ENCODE peak calls at places on chromosome 11, in four cellular contexts. One of them, this sample, is unnamed.

GRCh38 chr11:1358286-1358685 is 31.4 kb upstream of the BRSK2 start:
- DNase-seq in GM12878: no peak
- DNase-seq in HCT116: no peak
- DNase-seq in HepG2: no peak
- DNase-seq in this sample: peak; percentile 50

GRCh38 chr11:121194731-121195596 is 93.9 kb downstream of the TECTA start:
- DNase-seq in HCT116: peak; percentile 63
- DNase-seq in GM12878: peak; percentile 31
- DNase-seq in HepG2: peak; percentile 59
- DNase-seq in this sample: peak; percentile 69

GRCh38 chr11:44113018-44113417 is 17.5 kb downstream of the EXT2 start:
- DNase-seq in GM12878: no peak
- DNase-seq in HepG2: no peak
- DNase-seq in HCT116: no peak
- DNase-seq in this sample: no peak

GRCh38 chr11:17600316-17601205 is 53.5 kb downstream of the OTOG start:
- DNase-seq in GM12878: no peak
- DNase-seq in HCT116: no peak
- DNase-seq in HepG2: no peak
- DNase-seq in this sample: no peak

GRCh38 chr11:1271927-1272326 is 37.5 kb downstream of the TOLLIP start:
- DNase-seq in HepG2: no peak
- DNase-seq in GM12878: no peak
- DNase-seq in HCT116: no peak
- DNase-seq in this sample: no peak

GRCh38 chr11:75919525-75919924 is 104.5 kb downstream of the UVRAG start:
- DNase-seq in HepG2: no peak
- DNase-seq in HCT116: no peak
- DNase-seq in GM12878: no peak
- DNase-seq in this sample: no peak

GRCh38 chr11:120811199-120811598 is 212.7 kb upstream of the TBCEL start:
- DNase-seq in HCT116: no peak
- DNase-seq in GM12878: no peak
- DNase-seq in HepG2: no peak
- DNase-seq in this sample: no peak

GRCh38 chr11:20162824-20163777 is 2.8 kb upstream of the DBX1 start:
- DNase-seq in HepG2: no peak
- DNase-seq in HCT116: no peak
- DNase-seq in GM12878: no peak
- DNase-seq in this sample: peak; percentile 64

GRCh38 chr11:76579047-76579751 is 91.3 kb downstream of the LRRC32 start:
- DNase-seq in GM12878: no peak
- DNase-seq in HepG2: no peak
- DNase-seq in HCT116: no peak
- DNase-seq in this sample: peak; percentile 23

GRCh38 chr11:14813506-14813905 is 78.5 kb downstream of the CYP2R1 start:
- DNase-seq in HepG2: no peak
- DNase-seq in GM12878: no peak
- DNase-seq in HCT116: no peak
- DNase-seq in this sample: no peak

GRCh38 chr11:14803846-14804245 is 88.2 kb downstream of the CYP2R1 start:
- DNase-seq in HepG2: no peak
- DNase-seq in GM12878: no peak
- DNase-seq in HCT116: no peak
- DNase-seq in this sample: no peak

GRCh38 chr11:14812776-14813175 is 79.3 kb downstream of the CYP2R1 start:
- DNase-seq in HepG2: no peak
- DNase-seq in GM12878: no peak
- DNase-seq in HCT116: no peak
- DNase-seq in this sample: no peak

GRCh38 chr11:14809466-14809865 is 82.6 kb downstream of the CYP2R1 start:
- DNase-seq in HCT116: no peak
- DNase-seq in HepG2: no peak
- DNase-seq in GM12878: no peak
- DNase-seq in this sample: no peak
- TF ChIP-seq MAX in HCT116: no peak
- TF ChIP-seq MAX in HepG2: no peak
- TF ChIP-seq MAX in GM12878: no peak
- TF ChIP-seq MAX in this sample: no peak

GRCh38 chr11:119727523-119728081 is 1.4 kb downstream of the NECTIN1 start:
- DNase-seq in HCT116: no peak
- DNase-seq in HepG2: no peak
- DNase-seq in GM12878: no peak
- DNase-seq in this sample: peak; percentile 74

GRCh38 chr11:119726585-119727522 is 2.1 kb downstream of the NECTIN1 start:
- DNase-seq in HepG2: no peak
- DNase-seq in GM12878: no peak
- DNase-seq in HCT116: no peak
- DNase-seq in this sample: no peak

GRCh38 chr11:119728226-119728626 is 774 bp downstream of the NECTIN1 start:
- DNase-seq in GM12878: no peak
- DNase-seq in HCT116: no peak
- DNase-seq in HepG2: no peak
- DNase-seq in this sample: no peak

GRCh38 chr11:119724956-119725355 is 4.0 kb downstream of the NECTIN1 start:
- DNase-seq in GM12878: no peak
- DNase-seq in HCT116: no peak
- DNase-seq in HepG2: no peak
- DNase-seq in this sample: no peak

DNA sequence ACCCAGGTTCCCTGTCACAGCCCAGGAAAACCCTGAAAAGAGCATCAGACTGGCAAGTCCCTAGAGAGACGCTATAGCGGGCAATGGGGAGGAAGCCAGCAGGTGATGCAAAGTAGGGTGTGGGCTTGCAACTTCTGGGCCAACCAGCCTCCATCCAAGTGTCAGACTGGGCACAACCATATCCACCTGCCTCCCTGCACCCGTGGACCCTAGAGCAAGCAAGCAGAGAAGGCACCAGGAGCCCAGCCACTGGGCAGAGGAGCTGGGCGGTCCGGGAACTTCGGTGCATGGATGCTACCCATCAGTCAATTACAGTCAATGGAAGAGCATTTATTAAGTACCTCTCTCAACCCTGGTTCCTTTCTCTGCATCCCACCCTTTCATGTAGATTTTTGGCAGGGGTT is 2.8 kb downstream of the NECTIN1 start:
- DNase-seq in GM12878: no peak
- DNase-seq in HepG2: no peak
- DNase-seq in HCT116: no peak
- DNase-seq in this sample: no peak
- TF ChIP-seq ZBTB33 in GM12878: no peak
- TF ChIP-seq ZBTB33 in HepG2: no peak
- TF ChIP-seq ZBTB33 in HCT116: no peak
- TF ChIP-seq ZBTB33 in this sample: no peak

GRCh38 chr11:117677729-117678310 is 119.2 kb downstream of the DSCAML1 start:
- DNase-seq in HepG2: no peak
- DNase-seq in HCT116: no peak
- DNase-seq in GM12878: no peak
- DNase-seq in this sample: no peak
- TF ChIP-seq MAX in HepG2: no peak
- TF ChIP-seq MAX in HCT116: no peak
- TF ChIP-seq MAX in GM12878: no peak
- TF ChIP-seq MAX in this sample: no peak

DNA sequence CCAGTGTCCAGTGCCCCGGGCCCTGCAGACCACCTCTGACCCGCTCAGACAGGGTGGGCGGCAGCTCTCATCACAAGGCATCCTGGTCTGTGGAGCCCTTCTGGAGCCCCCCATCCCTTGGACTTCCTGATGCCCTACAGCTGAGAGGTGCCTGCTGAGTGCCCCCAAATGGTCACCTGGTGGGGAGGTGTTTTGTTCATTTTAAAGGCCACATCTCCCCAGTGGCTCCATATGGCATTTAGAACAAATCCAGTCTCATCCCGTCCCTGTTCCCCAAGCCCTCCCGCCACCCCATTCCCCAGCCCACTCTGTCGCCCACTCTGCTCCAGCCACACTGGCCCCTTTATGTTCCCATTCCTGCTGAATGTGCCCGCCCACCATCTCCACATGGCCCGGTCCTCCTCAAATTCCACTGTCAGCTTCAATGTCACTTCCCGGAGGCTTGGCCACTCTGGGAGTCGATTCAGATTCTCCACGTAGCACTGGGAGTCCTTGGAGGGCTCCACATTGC is 32.8 kb downstream of the OSBPL5 start:
- DNase-seq in HepG2: no peak
- DNase-seq in HCT116: no peak
- DNase-seq in GM12878: no peak
- DNase-seq in this sample: no peak
- TF ChIP-seq ZBTB33 in HepG2: no peak
- TF ChIP-seq ZBTB33 in HCT116: no peak
- TF ChIP-seq ZBTB33 in GM12878: no peak
- TF ChIP-seq ZBTB33 in this sample: no peak

GRCh38 chr11:117861151-117862018 is 15.1 kb downstream of the FXYD6 start:
- DNase-seq in HepG2: no peak
- DNase-seq in GM12878: no peak
- DNase-seq in HCT116: no peak
- DNase-seq in this sample: peak; percentile 74
- TF ChIP-seq MAX in HepG2: no peak
- TF ChIP-seq MAX in GM12878: no peak
- TF ChIP-seq MAX in HCT116: no peak
- TF ChIP-seq MAX in this sample: no peak

DNA sequence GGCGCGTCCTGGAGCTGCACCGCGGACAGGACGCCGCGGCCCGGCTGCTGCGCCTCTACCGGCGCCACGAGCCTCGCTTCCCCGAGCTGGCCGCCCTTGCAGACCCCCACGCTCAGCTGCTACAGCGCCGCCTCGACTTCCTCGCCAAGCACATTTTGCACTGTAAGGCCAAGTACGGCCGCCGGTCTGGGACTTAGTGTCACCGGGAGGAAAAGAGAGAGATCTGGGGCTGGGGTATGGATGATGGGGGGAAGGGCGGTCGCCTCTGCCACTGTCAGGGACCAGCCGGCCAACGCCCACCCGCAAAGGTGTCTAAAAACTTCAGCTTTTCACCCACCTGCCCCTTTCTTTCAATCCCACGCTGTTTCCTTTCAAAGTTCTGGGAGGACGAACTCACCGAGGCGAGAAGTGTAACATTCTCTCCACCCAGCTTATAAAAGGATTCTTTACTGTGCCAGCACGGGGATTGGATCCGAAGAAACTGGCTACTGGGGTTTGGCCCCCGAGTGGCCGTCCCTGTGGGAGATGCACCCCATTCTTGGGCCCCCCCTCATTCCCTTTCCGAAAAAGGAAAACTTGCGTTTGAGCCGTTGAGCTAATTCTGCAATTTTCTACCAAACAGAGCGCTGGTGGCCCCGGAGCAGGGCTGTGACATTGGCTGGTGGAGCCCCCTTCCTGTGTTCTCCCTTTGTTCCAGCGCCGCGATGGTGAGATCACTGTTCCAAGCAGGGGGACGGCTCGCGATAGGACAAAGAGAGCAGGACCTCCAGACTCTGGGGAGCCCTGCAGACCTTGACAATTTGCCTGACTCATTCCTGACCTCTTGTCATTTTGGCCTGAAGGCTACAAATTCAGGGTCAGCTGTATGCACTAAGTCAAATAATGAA is 1.7 kb downstream of the FJX1 start:
- DNase-seq in HCT116: no peak
- DNase-seq in GM12878: no peak
- DNase-seq in HepG2: peak; percentile 38
- DNase-seq in this sample: peak; percentile 77
- TF ChIP-seq ZBTB33 in HCT116: no peak
- TF ChIP-seq ZBTB33 in GM12878: no peak
- TF ChIP-seq ZBTB33 in HepG2: no peak
- TF ChIP-seq ZBTB33 in this sample: no peak

DNA sequence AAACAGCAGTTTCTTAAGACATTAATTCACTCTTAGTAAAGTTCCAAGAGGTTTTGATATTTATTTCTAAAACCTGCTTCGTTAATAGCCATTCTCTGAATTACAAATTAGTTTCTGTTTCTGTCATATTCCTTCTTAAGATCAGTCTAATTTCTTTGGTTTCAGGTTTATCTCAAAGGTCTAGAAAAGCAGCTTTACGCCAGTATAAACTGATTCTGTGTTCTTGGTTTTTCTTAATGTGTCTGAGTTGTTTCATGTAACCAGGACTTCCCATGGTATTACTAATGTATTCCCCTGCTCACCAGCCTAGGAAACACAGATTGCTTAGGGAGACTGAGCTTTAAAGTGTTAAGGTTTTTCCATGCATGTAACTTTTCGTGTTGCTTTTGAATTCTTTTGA is 6.8 kb upstream of the ACY3 start:
- DNase-seq in GM12878: no peak
- DNase-seq in HepG2: no peak
- DNase-seq in HCT116: no peak
- DNase-seq in this sample: no peak
- TF ChIP-seq MAX in GM12878: no peak
- TF ChIP-seq MAX in HepG2: no peak
- TF ChIP-seq MAX in HCT116: no peak
- TF ChIP-seq MAX in this sample: no peak

This sample was measured in SK-N-SH.